ENCODE peak calls at places on chromosomes 2 and 18, in six cellular contexts. One of them, this sample, is unnamed.

GRCh38 chr2:239985356-239985755 is 39.8 kb downstream of the NDUFA10 start:
- DNase-seq in GM23338: no peak
- DNase-seq in HCT116: no peak
- DNase-seq in sigmoid colon: no peak
- DNase-seq in Panc1: no peak
- DNase-seq in stomach: no peak
- DNase-seq in this sample: no peak

GRCh38 chr2:127422631-127423475 is 4.6 kb downstream of the PROC start:
- DNase-seq in Panc1: no peak
- DNase-seq in stomach: peak; percentile 42
- DNase-seq in GM23338: peak; percentile 77
- DNase-seq in sigmoid colon: peak; percentile 54
- DNase-seq in HCT116: no peak
- DNase-seq in this sample: no peak

GRCh38 chr2:233379441-233379840 is 25.1 kb downstream of the DGKD start:
- DNase-seq in GM23338: no peak
- DNase-seq in stomach: no peak
- DNase-seq in Panc1: no peak
- DNase-seq in HCT116: no peak
- DNase-seq in sigmoid colon: no peak
- DNase-seq in this sample: no peak

GRCh38 chr2:120020554-120020953 is 7.7 kb downstream of the EPB41L5 start:
- DNase-seq in stomach: no peak
- DNase-seq in Panc1: no peak
- DNase-seq in sigmoid colon: no peak
- DNase-seq in GM23338: no peak
- DNase-seq in HCT116: no peak
- DNase-seq in this sample: no peak

GRCh38 chr2:197209274-197209673 is 101.3 kb downstream of the ANKRD44 start:
- DNase-seq in sigmoid colon: no peak
- DNase-seq in Panc1: no peak
- DNase-seq in stomach: no peak
- DNase-seq in GM23338: no peak
- DNase-seq in HCT116: no peak
- DNase-seq in this sample: no peak

GRCh38 chr2:20580690-20581437 is 70.0 kb downstream of the HS1BP3 start:
- DNase-seq in GM23338: no peak
- DNase-seq in HCT116: no peak
- DNase-seq in sigmoid colon: peak; percentile 61
- DNase-seq in Panc1: no peak
- DNase-seq in stomach: no peak
- DNase-seq in this sample: no peak

GRCh38 chr2:52429740-52430139 is 1337.9 kb upstream of the CHAC2 start:
- DNase-seq in Panc1: no peak
- DNase-seq in HCT116: no peak
- DNase-seq in GM23338: no peak
- DNase-seq in sigmoid colon: no peak
- DNase-seq in stomach: no peak
- DNase-seq in this sample: no peak

GRCh38 chr2:166234112-166234846 is 106.5 kb upstream of the SCN1A start:
- DNase-seq in Panc1: no peak
- DNase-seq in stomach: no peak
- DNase-seq in HCT116: no peak
- DNase-seq in GM23338: no peak
- DNase-seq in sigmoid colon: no peak
- DNase-seq in this sample: no peak

GRCh38 chr2:160613466-160614153 is 120.0 kb upstream of the RBMS1 start:
- DNase-seq in HCT116: no peak
- DNase-seq in GM23338: no peak
- DNase-seq in stomach: no peak
- DNase-seq in sigmoid colon: no peak
- DNase-seq in Panc1: peak; percentile 2
- DNase-seq in this sample: no peak

GRCh38 chr2:85741811-85742507 is 11.8 kb upstream of the ATOH8 start:
- DNase-seq in GM23338: no peak
- DNase-seq in stomach: peak; percentile 73
- DNase-seq in HCT116: no peak
- DNase-seq in Panc1: no peak
- DNase-seq in sigmoid colon: peak; percentile 90
- DNase-seq in this sample: no peak

GRCh38 chr18:35620765-35621164 is 39.2 kb downstream of the GALNT1 start:
- DNase-seq in stomach: no peak
- DNase-seq in sigmoid colon: no peak
- DNase-seq in Panc1: no peak
- DNase-seq in HCT116: no peak
- DNase-seq in GM23338: no peak
- DNase-seq in this sample: no peak

GRCh38 chr2:171523339-171523931 is 1.2 kb downstream of the CYBRD1 start:
- DNase-seq in Panc1: no peak
- DNase-seq in HCT116: peak; percentile 38
- DNase-seq in stomach: peak; percentile 63
- DNase-seq in GM23338: peak; percentile 83
- DNase-seq in sigmoid colon: peak; percentile 92
- DNase-seq in this sample: no peak

GRCh38 chr2:207226243-207226642 is 60.5 kb upstream of the KLF7 start:
- DNase-seq in stomach: no peak
- DNase-seq in sigmoid colon: no peak
- DNase-seq in GM23338: no peak
- DNase-seq in Panc1: no peak
- DNase-seq in HCT116: no peak
- DNase-seq in this sample: no peak

DNA sequence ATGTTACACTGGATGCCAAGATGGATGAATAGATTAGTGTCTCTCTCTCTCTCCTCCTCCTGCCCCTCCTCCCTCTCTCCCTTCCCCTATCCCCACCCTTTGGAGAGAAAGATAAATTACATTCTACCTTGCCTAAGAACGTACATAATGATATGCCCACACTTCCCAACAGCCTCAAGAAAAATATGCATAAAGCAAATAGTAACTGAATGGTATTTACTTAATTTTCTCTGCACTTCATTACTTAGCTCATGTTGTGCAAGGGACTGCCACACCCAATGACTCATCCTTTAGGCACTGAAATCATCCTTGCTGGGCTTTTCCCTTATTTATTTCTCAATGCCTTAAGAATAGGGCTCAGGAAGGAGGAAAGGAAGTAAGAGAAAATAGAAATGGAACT is 137.3 kb upstream of the PID1 start:
- DNase-seq in sigmoid colon: peak; percentile 83
- DNase-seq in stomach: peak; percentile 38
- DNase-seq in GM23338: peak; percentile 51
- DNase-seq in HCT116: peak; percentile 85
- DNase-seq in Panc1: peak; percentile 88
- DNase-seq in this sample: no peak
- TF ChIP-seq POLR2AphosphoS5 in sigmoid colon: peak; percentile 38
- TF ChIP-seq POLR2AphosphoS5 in stomach: peak; percentile 69
- TF ChIP-seq POLR2AphosphoS5 in GM23338: no peak
- TF ChIP-seq POLR2AphosphoS5 in HCT116: peak; percentile 40
- TF ChIP-seq POLR2AphosphoS5 in Panc1: no peak
- TF ChIP-seq POLR2AphosphoS5 in this sample: no peak

GRCh38 chr2:88832256-88832991 is 141.0 kb downstream of the RPIA start:
- DNase-seq in Panc1: no peak
- DNase-seq in sigmoid colon: no peak
- DNase-seq in stomach: no peak
- DNase-seq in GM23338: peak; percentile 12
- DNase-seq in HCT116: no peak
- DNase-seq in this sample: no peak
- TF ChIP-seq POLR2AphosphoS5 in Panc1: no peak
- TF ChIP-seq POLR2AphosphoS5 in sigmoid colon: no peak
- TF ChIP-seq POLR2AphosphoS5 in stomach: no peak
- TF ChIP-seq POLR2AphosphoS5 in GM23338: no peak
- TF ChIP-seq POLR2AphosphoS5 in HCT116: no peak
- TF ChIP-seq POLR2AphosphoS5 in this sample: no peak

DNA sequence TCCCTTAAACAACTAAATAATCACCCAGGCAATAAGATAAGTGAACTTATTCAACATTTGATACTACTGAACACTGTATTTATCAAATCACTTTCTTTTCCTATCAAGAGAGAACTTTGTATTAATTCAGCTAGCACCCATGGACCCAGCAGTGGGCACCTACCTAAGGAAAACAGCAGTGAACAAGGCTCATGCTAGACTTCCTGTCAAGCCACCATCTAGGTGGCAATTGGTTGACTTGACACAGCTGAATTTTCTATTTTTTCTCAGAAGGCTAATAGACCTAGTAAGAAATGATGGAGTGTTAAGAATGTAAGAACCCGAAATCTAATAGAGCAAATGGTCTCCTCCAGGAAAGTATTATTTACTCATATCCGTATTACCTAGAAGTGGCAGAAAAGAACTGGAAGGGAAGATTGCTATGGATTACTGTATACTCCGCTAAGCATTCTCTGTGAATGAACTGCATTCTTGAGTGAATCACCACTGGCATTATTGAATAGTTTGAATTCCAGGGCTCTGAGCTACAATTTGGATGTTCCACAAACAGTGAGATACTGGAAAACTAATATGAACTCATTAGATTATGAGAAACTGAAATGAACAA is 988.2 kb upstream of the CDH2 start:
- DNase-seq in sigmoid colon: no peak
- DNase-seq in GM23338: no peak
- DNase-seq in HCT116: peak; percentile 38
- DNase-seq in stomach: no peak
- DNase-seq in Panc1: peak; percentile 73
- DNase-seq in this sample: no peak
- TF ChIP-seq POLR2AphosphoS5 in sigmoid colon: no peak
- TF ChIP-seq POLR2AphosphoS5 in GM23338: no peak
- TF ChIP-seq POLR2AphosphoS5 in HCT116: no peak
- TF ChIP-seq POLR2AphosphoS5 in stomach: no peak
- TF ChIP-seq POLR2AphosphoS5 in Panc1: no peak
- TF ChIP-seq POLR2AphosphoS5 in this sample: no peak

GRCh38 chr18:22952525-22952924 is 19.4 kb downstream of the RBBP8 start:
- DNase-seq in GM23338: no peak
- DNase-seq in Panc1: no peak
- DNase-seq in sigmoid colon: no peak
- DNase-seq in stomach: no peak
- DNase-seq in HCT116: no peak
- DNase-seq in this sample: no peak
- TF ChIP-seq POLR2AphosphoS5 in GM23338: no peak
- TF ChIP-seq POLR2AphosphoS5 in Panc1: no peak
- TF ChIP-seq POLR2AphosphoS5 in sigmoid colon: no peak
- TF ChIP-seq POLR2AphosphoS5 in stomach: no peak
- TF ChIP-seq POLR2AphosphoS5 in HCT116: no peak
- TF ChIP-seq POLR2AphosphoS5 in this sample: no peak

GRCh38 chr2:143229411-143229810 is 100.2 kb downstream of the ARHGAP15 start:
- DNase-seq in HCT116: no peak
- DNase-seq in stomach: no peak
- DNase-seq in GM23338: peak; percentile 15
- DNase-seq in Panc1: no peak
- DNase-seq in sigmoid colon: no peak
- DNase-seq in this sample: no peak
- TF ChIP-seq POLR2AphosphoS5 in HCT116: no peak
- TF ChIP-seq POLR2AphosphoS5 in stomach: no peak
- TF ChIP-seq POLR2AphosphoS5 in GM23338: no peak
- TF ChIP-seq POLR2AphosphoS5 in Panc1: no peak
- TF ChIP-seq POLR2AphosphoS5 in sigmoid colon: no peak
- TF ChIP-seq POLR2AphosphoS5 in this sample: no peak

GRCh38 chr2:237702439-237703397 is 75.3 kb downstream of the LRRFIP1 start:
- DNase-seq in HCT116: no peak
- DNase-seq in stomach: peak; percentile 65
- DNase-seq in sigmoid colon: peak; percentile 89
- DNase-seq in Panc1: no peak
- DNase-seq in GM23338: peak; percentile 80
- DNase-seq in this sample: no peak
- TF ChIP-seq POLR2AphosphoS5 in HCT116: no peak
- TF ChIP-seq POLR2AphosphoS5 in stomach: no peak
- TF ChIP-seq POLR2AphosphoS5 in sigmoid colon: peak; percentile 72
- TF ChIP-seq POLR2AphosphoS5 in Panc1: no peak
- TF ChIP-seq POLR2AphosphoS5 in GM23338: no peak
- TF ChIP-seq POLR2AphosphoS5 in this sample: no peak

GRCh38 chr2:44937688-44938240 is 3.7 kb upstream of the SIX3 start:
- DNase-seq in GM23338: peak; percentile 90
- DNase-seq in stomach: no peak
- DNase-seq in sigmoid colon: no peak
- DNase-seq in HCT116: peak; percentile 57
- DNase-seq in Panc1: no peak
- DNase-seq in this sample: no peak
- TF ChIP-seq POLR2AphosphoS5 in GM23338: no peak
- TF ChIP-seq POLR2AphosphoS5 in stomach: no peak
- TF ChIP-seq POLR2AphosphoS5 in sigmoid colon: no peak
- TF ChIP-seq POLR2AphosphoS5 in HCT116: peak; percentile 98
- TF ChIP-seq POLR2AphosphoS5 in Panc1: no peak
- TF ChIP-seq POLR2AphosphoS5 in this sample: no peak

DNA sequence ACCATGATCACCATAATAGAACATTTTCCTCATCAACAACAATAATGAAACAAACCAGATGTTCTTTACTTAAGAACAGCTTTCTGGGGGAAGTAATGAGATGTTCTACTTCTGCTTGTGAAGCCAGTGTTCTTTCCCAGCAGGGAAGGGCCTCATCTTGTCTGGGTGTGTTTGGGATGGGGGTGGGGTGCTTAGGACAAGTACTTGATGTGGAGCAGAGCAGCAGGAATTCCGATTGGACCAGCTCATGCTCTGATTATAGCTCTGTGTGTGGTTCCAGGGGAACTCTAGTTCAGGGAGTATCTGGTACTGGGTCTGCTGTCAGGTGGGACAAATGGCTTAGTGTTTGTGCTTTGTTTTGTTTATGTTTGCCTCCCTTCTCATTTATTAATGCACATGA is 162.9 kb upstream of the NOSTRIN start:
- DNase-seq in HCT116: no peak
- DNase-seq in stomach: peak; percentile 45
- DNase-seq in GM23338: peak; percentile 63
- DNase-seq in sigmoid colon: peak; percentile 96
- DNase-seq in Panc1: no peak
- DNase-seq in this sample: no peak
- TF ChIP-seq POLR2AphosphoS5 in HCT116: no peak
- TF ChIP-seq POLR2AphosphoS5 in stomach: peak; percentile 85
- TF ChIP-seq POLR2AphosphoS5 in GM23338: no peak
- TF ChIP-seq POLR2AphosphoS5 in sigmoid colon: peak; percentile 88
- TF ChIP-seq POLR2AphosphoS5 in Panc1: no peak
- TF ChIP-seq POLR2AphosphoS5 in this sample: no peak

This sample was measured in GM12878.